ENCODE peak calls at places on chromosomes 3 and 15, in five cellular contexts. Q is hepatocyte, K is MM.1S, L is OCI-LY7, P is PC-3. T is an unnamed sample.

GRCh38 chr15:52787549-52788098 is 2.5 kb downstream of the ONECUT1 start:
- DNase-seq in Q (no peak), K (no peak), L (no peak), P (no peak), T (peak; percentile 57)

GRCh38 chr3:107062787-107063186 is 314.5 kb upstream of the CCDC54 start:
- DNase-seq in Q (no peak), K (no peak), L (no peak), P (no peak), T (peak; percentile 62)

GRCh38 chr3:148090156-148090555 is 607.5 kb upstream of the AGTR1 start:
- DNase-seq in Q (no peak), K (no peak), L (no peak), P (no peak), T (no peak)

GRCh38 chr15:101091080-101092017 is 160.5 kb downstream of the CHSY1 start:
- DNase-seq in Q (no peak), K (no peak), L (no peak), P (no peak), T (no peak)

GRCh38 chr3:124558898-124559649 is 171.2 kb upstream of the UMPS start:
- DNase-seq in Q (peak; percentile 82), K (no peak), L (no peak), P (peak; percentile 91), T (no peak)

GRCh38 chr15:60009581-60010379 is 5.7 kb downstream of the FOXB1 start:
- DNase-seq in Q (no peak), K (no peak), L (no peak), P (no peak), T (peak; percentile 30)

GRCh38 chr3:113185436-113185835 is 25.9 kb upstream of the BOC start:
- DNase-seq in Q (no peak), K (no peak), L (no peak), P (no peak), T (no peak)

GRCh38 chr3:53590606-53591005 is 96.2 kb downstream of the CACNA1D start:
- DNase-seq in Q (no peak), K (no peak), L (no peak), P (no peak), T (no peak)

GRCh38 chr3:3628676-3629328 is 170.4 kb upstream of the LRRN1 start:
- DNase-seq in Q (no peak), K (no peak), L (no peak), P (no peak), T (no peak)

GRCh38 chr15:59020321-59020720 is 32.9 kb downstream of the RNF111 start:
- DNase-seq in Q (no peak), K (no peak), L (no peak), P (no peak), T (no peak)

GRCh38 chr15:42349178-42349577 is 10.1 kb upstream of the CAPN3 start:
- DNase-seq in Q (no peak), K (no peak), L (no peak), P (no peak), T (no peak)

DNA sequence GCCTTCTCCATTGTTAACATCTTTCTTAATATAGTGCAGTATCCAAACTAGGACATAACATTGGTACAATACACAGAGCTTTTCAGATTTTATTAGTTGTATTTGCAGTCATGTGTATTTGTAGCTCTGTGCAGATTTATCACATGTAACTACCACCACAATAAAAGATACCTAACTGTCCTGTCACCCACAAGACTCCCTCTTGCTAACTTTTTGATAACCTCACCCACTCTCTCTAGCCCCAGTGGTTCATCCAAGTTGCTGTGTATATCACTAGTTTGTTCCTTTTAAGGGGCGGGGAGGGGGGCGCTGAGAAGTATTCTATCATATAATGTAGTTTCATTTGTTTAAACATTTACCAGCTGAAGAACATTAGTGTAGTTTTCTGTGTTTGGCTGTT is 46.1 kb downstream of the PIAS1 start:
- DNase-seq in Q (no peak), K (no peak), L (no peak), P (no peak), T (no peak)
- H3K27ac ChIP-seq in Q (no peak overlapping the region), K (no peak overlapping the region), L (peak overlapping the region; percentile 82), P (no peak overlapping the region), T (no peak overlapping the region)

DNA sequence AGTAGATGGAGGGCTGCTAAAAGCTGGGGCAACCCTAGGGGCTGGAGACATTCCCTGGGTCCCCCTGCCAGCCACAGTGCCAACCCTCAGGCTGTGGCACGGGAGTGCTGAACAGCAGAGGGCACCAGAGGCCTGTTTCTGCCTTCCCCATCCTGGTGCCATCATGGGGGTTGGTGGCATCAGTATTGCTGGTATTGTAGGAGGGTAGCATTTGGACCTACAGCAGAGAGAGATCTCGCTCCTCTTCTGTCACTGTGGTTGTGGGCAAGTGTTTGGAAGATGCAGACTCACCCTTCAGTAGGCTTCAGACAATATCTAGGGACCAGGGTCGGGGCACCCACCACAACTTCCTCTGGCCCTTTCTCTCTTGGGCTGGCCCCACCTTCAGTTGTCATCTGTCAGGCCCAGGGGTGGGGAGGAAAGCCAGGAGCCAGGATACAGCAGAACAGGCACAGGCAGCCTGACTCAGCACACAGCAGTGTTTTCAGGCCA is 123.5 kb downstream of the RPLP1 start:
- DNase-seq in Q (peak; percentile 45), K (peak; percentile 57), L (peak; percentile 43), P (peak; percentile 75), T (peak; percentile 46)
- TF ChIP-seq EZH2phosphoT487 in Q (no peak), K (no peak), L (no peak), P (no peak), T (no peak)

GRCh38 chr3:183253961-183254815 is 1.1 kb downstream of the B3GNT5 start:
- DNase-seq in Q (peak; percentile 73), K (no peak), L (no peak), P (peak; percentile 48), T (peak; percentile 74)
- H3K27ac ChIP-seq in Q (peak overlapping the region; percentile 99), K (no peak overlapping the region), L (no peak overlapping the region), P (peak overlapping the region; percentile 88), T (no peak overlapping the region)

DNA sequence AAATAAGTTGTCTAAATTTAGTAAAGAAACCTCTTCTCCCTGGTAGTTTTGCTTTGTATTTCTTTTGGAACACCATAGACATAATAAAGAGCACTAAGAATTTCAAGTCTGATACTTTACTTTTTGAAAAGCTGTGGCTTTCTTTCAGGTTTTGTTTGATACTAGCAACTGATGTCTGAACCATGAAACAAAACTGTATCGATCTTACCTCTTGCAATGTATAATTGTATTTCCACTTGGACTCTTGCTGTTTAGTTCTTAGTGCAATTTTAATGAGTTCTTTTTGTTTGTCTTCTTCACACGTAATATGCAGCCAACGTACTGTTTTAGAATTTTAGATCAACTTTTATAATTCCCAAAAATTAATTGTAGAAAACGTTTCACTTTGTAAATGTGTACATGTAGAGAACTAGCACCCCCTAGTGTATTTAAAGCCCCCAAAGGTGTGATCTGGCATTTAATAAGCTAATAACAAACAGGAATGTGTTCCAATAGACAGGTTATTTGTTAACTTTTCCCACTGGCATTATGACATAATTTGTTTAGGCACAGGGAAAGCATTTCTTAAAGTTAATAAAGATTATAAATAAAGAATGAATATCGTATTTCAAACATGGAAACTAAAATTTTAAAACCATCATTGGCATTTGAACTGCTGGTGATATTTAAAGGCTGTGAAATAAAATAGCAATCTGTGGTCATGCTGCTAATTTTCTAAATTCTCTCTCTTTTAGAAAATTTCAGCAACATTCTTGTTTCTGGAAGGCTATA is 289.1 kb upstream of the DNAJC19 start:
- DNase-seq in Q (no peak), K (peak; percentile 53), L (peak; percentile 25), P (no peak), T (peak; percentile 21)
- TF ChIP-seq EZH2phosphoT487 in Q (no peak), K (no peak), L (no peak), P (no peak), T (no peak)

DNA sequence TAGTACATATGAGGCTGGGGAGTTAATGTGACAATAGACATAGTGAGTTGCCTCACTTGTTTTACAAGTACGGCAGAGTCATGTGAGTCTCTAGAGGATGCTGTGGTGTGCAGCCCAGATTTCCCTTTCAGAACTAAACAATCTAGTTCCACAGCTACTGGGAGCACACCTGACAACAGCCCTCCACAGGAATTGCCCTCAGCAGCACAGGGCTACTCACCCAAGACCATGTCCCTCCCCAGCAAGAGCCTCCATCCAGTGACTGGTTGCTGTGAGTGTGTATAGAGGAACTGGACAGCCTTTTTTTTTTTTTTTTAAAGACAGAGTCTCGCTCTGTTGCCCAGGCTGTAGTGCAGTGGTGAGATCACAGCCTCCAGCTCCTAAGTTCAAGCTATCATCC is 40.2 kb upstream of the UBE2E2 start:
- DNase-seq in Q (peak; percentile 24), K (peak; percentile 88), L (peak; percentile 42), P (peak; percentile 75), T (no peak)
- H3K27ac ChIP-seq in Q (no peak overlapping the region), K (peak overlapping the region; percentile 94), L (no peak overlapping the region), P (no peak overlapping the region), T (no peak overlapping the region)

T was measured in GM23338.